ENCODE peak calls at places on chromosomes 2 and 18, in four cellular contexts. I is K562, K is GM12892, W is H1. Q is an unnamed sample.

GRCh38 chr2:151361674-151362380 is 4.4 kb downstream of the TNFAIP6 start:
- DNase-seq in W (no peak), I (no peak), K (no peak), Q (no peak)

GRCh38 chr2:176582183-176582582 is 312.9 kb downstream of the MTX2 start:
- DNase-seq in K (no peak), I (no peak), W (no peak), Q (no peak)

GRCh38 chr2:73075477-73076373 is 4.2 kb upstream of the SFXN5 start:
- DNase-seq in I (no peak), W (no peak), K (no peak), Q (no peak)

GRCh38 chr2:150599889-150600288 is 112.4 kb upstream of the RND3 start:
- DNase-seq in W (no peak), I (no peak), K (no peak), Q (no peak)

GRCh38 chr2:69725706-69726360 is 16.1 kb upstream of the ANXA4 start:
- DNase-seq in W (no peak), K (no peak), I (no peak), Q (no peak)

GRCh38 chr2:80073134-80073561 is 231.4 kb downstream of the LRRTM1 start:
- DNase-seq in K (peak), W (no peak), I (peak), Q (peak)

GRCh38 chr2:162234620-162235462 is 8.4 kb downstream of the FAP start:
- DNase-seq in W (no peak), K (no peak), I (no peak), Q (no peak)

GRCh38 chr2:202152104-202152771 is 79.2 kb downstream of the KIAA2012 start:
- DNase-seq in W (no peak), K (no peak), I (no peak), Q (no peak)

GRCh38 chr2:95165030-95165370 is 609 bp upstream of the ZNF2 start:
- DNase-seq in I (no peak), W (no peak), K (no peak), Q (no peak)

GRCh38 chr2:50840346-50841124 is 191.4 kb downstream of the NRXN1 start:
- DNase-seq in W (no peak), K (no peak), I (no peak), Q (no peak)

GRCh38 chr2:56040189-56040588 is 116.6 kb upstream of the EFEMP1 start:
- DNase-seq in K (no peak), I (no peak), W (no peak), Q (no peak)

GRCh38 chr18:79965119-79965902 is 868 bp downstream of the HSBP1L1 start:
- DNase-seq in K (no peak), W (no peak), I (no peak), Q (no peak)

GRCh38 chr18:59767732-59768131 is 70.5 kb upstream of the CCBE1 start:
- DNase-seq in K (no peak), I (no peak), W (no peak), Q (no peak)

GRCh38 chr2:240646900-240647502 is 21.7 kb downstream of the GPR35 start:
- DNase-seq in W (no peak), I (no peak), K (peak), Q (no peak)

GRCh38 chr2:127410871-127411396 is 7.3 kb upstream of the PROC start:
- DNase-seq in W (no peak), I (no peak), K (no peak), Q (no peak)

GRCh38 chr2:130744287-130745117 is 10.8 kb upstream of the AMER3 start:
- DNase-seq in W (no peak), K (no peak), I (no peak), Q (no peak)

GRCh38 chr2:221981918-221982317 is 316.9 kb downstream of the PAX3 start:
- DNase-seq in I (no peak), K (no peak), W (no peak), Q (no peak)

GRCh38 chr18:6747646-6748045 is 18.1 kb downstream of the ARHGAP28 start:
- DNase-seq in I (no peak), K (no peak), W (no peak), Q (no peak)

GRCh38 chr18:58087928-58088722 is 44.1 kb downstream of the NEDD4L start:
- DNase-seq in W (no peak), K (no peak), I (peak), Q (no peak)

GRCh38 chr2:138565251-138565598 is 63.7 kb downstream of the SPOPL start:
- DNase-seq in I (no peak), K (no peak), W (no peak), Q (no peak)

GRCh38 chr2:69036926-69037325 is 23.9 kb downstream of the ANTXR1 start:
- DNase-seq in I (no peak), K (no peak), W (no peak), Q (no peak)

GRCh38 chr2:220966636-220967035 is 605.5 kb downstream of the EPHA4 start:
- DNase-seq in W (no peak), I (no peak), K (no peak), Q (no peak)

GRCh38 chr2:198697218-198697617 is 760.5 kb downstream of the SATB2 start:
- DNase-seq in I (no peak), K (no peak), W (no peak), Q (no peak)

GRCh38 chr2:70115646-70116442 is 28.6 kb downstream of the PCBP1 start:
- DNase-seq in I (no peak), W (no peak), K (no peak), Q (no peak)

GRCh38 chr2:200308001-200308400 is 1.5 kb downstream of the SPATS2L start:
- DNase-seq in K (no peak), I (no peak), W (no peak), Q (no peak)

GRCh38 chr2:33372940-33373553 is 103.4 kb upstream of the RASGRP3 start:
- DNase-seq in K (peak), W (no peak), I (peak), Q (no peak)

GRCh38 chr18:62585274-62586147 is 62.7 kb downstream of the ZCCHC2 start:
- DNase-seq in K (no peak), W (no peak), I (no peak), Q (no peak)

GRCh38 chr2:96108578-96109561 is 7.5 kb downstream of the ADRA2B start:
- DNase-seq in K (no peak), I (no peak), W (no peak), Q (no peak)

GRCh38 chr18:811192-812122 is 585 bp downstream of the YES1 start:
- DNase-seq in K (no peak), I (no peak), W (no peak), Q (no peak)

GRCh38 chr18:48975817-48976649 is 25.3 kb upstream of the SMAD7 start:
- DNase-seq in I (peak), K (peak), W (no peak), Q (peak)

GRCh38 chr18:59249186-59249774 is 24.0 kb downstream of the RAX start:
- DNase-seq in W (no peak), I (peak), K (no peak), Q (peak)

GRCh38 chr18:9708882-9709877 is 1.1 kb downstream of the RAB31 start:
- DNase-seq in I (no peak), K (peak), W (no peak), Q (no peak)

GRCh38 chr18:9707381-9708056 is 582 bp upstream of the RAB31 start:
- DNase-seq in K (no peak), I (no peak), W (no peak), Q (no peak)

GRCh38 chr18:9706081-9706935 is 1.8 kb upstream of the RAB31 start:
- DNase-seq in W (no peak), K (no peak), I (no peak), Q (no peak)

GRCh38 chr18:9710037-9710436 is 1.9 kb downstream of the RAB31 start:
- DNase-seq in W (no peak), I (no peak), K (no peak), Q (no peak)

GRCh38 chr18:9708057-9708881 is at the start of gene RAB31:
- DNase-seq in I (peak), K (peak), W (no peak), Q (peak)
- TF ChIP-seq POLR2AphosphoS5 in I (peak), K (peak), W (no peak), Q (peak)

DNA sequence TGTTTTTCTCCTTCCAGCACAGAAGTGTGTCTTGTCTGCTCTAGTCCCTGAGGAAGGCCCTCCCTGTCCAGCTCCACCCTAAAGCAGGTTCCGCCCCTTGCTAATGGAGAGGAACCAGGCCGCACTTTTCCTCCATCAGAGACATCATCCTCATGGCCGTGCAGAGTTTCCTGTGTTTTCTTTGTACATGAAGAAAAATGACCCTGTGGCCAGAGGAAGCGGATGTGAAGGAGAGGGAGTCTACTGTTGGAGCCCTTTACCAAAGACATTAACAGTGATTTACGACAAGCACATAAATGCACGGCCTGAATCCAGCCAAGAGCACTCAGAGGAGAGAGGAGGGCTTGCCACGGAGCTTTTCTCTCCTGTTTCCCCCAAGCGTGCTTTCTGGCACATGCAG is 109.5 kb downstream of the RNF144A start:
- DNase-seq in K (no peak), W (no peak), I (no peak), Q (no peak)
- TF ChIP-seq TAF1 in K (no peak), W (no peak), I (no peak), Q (no peak)

GRCh38 chr2:71721669-71722068 is 268.3 kb downstream of the DYSF start:
- DNase-seq in W (no peak), I (no peak), K (no peak), Q (no peak)

GRCh38 chr2:71720283-71720560 is 266.9 kb downstream of the DYSF start:
- DNase-seq in I (no peak), W (no peak), K (no peak), Q (no peak)

GRCh38 chr2:71722286-71722685 is 268.9 kb downstream of the DYSF start:
- DNase-seq in W (no peak), I (no peak), K (no peak), Q (no peak)

GRCh38 chr2:71720596-71721361 is 267.4 kb downstream of the DYSF start:
- DNase-seq in W (no peak), I (no peak), K (no peak), Q (no peak)

DNA sequence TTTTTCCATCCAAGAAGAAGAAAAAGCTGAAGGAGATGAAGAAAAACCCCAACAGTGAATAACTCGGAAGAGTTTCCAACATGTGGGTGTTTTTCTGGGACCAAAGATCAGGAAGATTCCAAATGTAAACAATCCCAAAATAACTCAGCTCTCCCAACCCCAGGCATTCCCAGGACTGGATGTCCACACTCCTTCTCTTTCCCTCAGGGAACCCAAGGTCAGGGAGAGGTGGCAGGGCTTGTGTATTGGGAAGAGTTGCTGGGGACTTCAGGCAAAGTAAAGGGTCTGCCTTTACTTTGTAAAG is 268.0 kb downstream of the DYSF start:
- DNase-seq in I (no peak), K (no peak), W (no peak), Q (no peak)
- TF ChIP-seq POLR2AphosphoS5 in I (no peak), K (no peak), W (no peak), Q (no peak)

GRCh38 chr2:37852585-37853014 is 72.5 kb upstream of the RMDN2 start:
- DNase-seq in I (no peak), W (no peak), K (no peak), Q (no peak)

GRCh38 chr2:37848451-37848850 is 76.6 kb upstream of the RMDN2 start:
- DNase-seq in W (no peak), K (no peak), I (no peak), Q (no peak)

GRCh38 chr2:37851828-37852584 is 73.1 kb upstream of the RMDN2 start:
- DNase-seq in I (no peak), K (peak), W (no peak), Q (peak)

GRCh38 chr2:37849908-37850307 is 75.2 kb upstream of the RMDN2 start:
- DNase-seq in I (no peak), W (no peak), K (no peak), Q (no peak)

GRCh38 chr2:37851428-37851827 is 73.7 kb upstream of the RMDN2 start:
- DNase-seq in W (no peak), I (no peak), K (no peak), Q (no peak)
- TF ChIP-seq TAF1 in W (no peak), I (no peak), K (no peak), Q (no peak)